ENCODE peak calls at places on chromosomes 1 and 21, in five cellular contexts. G, P, K, U and D are unnamed samples.

GRCh38 chr1:101260531-101260930 is 23.7 kb downstream of the S1PR1 start:
- DNase-seq in G (no peak), P (no peak), K (no peak), U (no peak), D (no peak)

GRCh38 chr1:240599299-240599698 is 12.7 kb downstream of the GREM2 start:
- DNase-seq in G (no peak), P (no peak), K (no peak), U (no peak), D (no peak)

GRCh38 chr1:234707641-234708040 is 97.7 kb upstream of the IRF2BP2 start:
- DNase-seq in G (no peak), P (no peak), K (no peak), U (no peak), D (peak)

GRCh38 chr1:21916447-21917240 is 20.5 kb downstream of the HSPG2 start:
- DNase-seq in G (no peak), P (no peak), K (peak), U (no peak), D (no peak)

GRCh38 chr1:12113433-12114339 is 50.6 kb downstream of the TNFRSF8 start:
- DNase-seq in G (no peak), P (no peak), K (no peak), U (no peak), D (no peak)

GRCh38 chr21:37257526-37257966 is 9.6 kb downstream of the VPS26C start:
- DNase-seq in G (peak), P (no peak), K (no peak), U (peak), D (no peak)

GRCh38 chr1:24959623-24959975 is 29.5 kb upstream of the RUNX3 start:
- DNase-seq in G (no peak), P (no peak), K (no peak), U (no peak), D (no peak)

GRCh38 chr21:43188712-43189151 is 19.9 kb downstream of the CRYAA start:
- DNase-seq in G (no peak), P (peak), K (no peak), U (peak), D (peak)

GRCh38 chr1:28812669-28813468 is 899 bp downstream of the OPRD1 start:
- DNase-seq in G (no peak), P (no peak), K (no peak), U (no peak), D (no peak)

GRCh38 chr1:237011432-237011831 is 7.2 kb upstream of the MT1HL1 start:
- DNase-seq in G (no peak), P (no peak), K (no peak), U (no peak), D (no peak)

GRCh38 chr21:36699026-36699545 is at the start of gene SIM2:
- DNase-seq in G (peak), P (no peak), K (peak), U (no peak), D (no peak)

GRCh38 chr1:111402083-111402482 is 25.5 kb downstream of the OVGP1 start:
- DNase-seq in G (no peak), P (no peak), K (no peak), U (no peak), D (no peak)

GRCh38 chr1:214694769-214695168 is 91.8 kb downstream of the CENPF start:
- DNase-seq in G (no peak), P (no peak), K (no peak), U (no peak), D (no peak)

GRCh38 chr1:77511440-77511840 is 171.0 kb downstream of the ZZZ3 start:
- DNase-seq in G (peak), P (no peak), K (no peak), U (no peak), D (no peak)

GRCh38 chr1:103514920-103515503 is 10.5 kb upstream of the RNPC3 start:
- DNase-seq in G (peak), P (no peak), K (peak), U (no peak), D (no peak)

GRCh38 chr1:110501725-110502124 is 17.2 kb downstream of the KCNA10 start:
- DNase-seq in G (no peak), P (no peak), K (no peak), U (no peak), D (no peak)

GRCh38 chr21:43333301-43334062 is 93.4 kb downstream of the SIK1 start:
- DNase-seq in G (peak), P (no peak), K (no peak), U (no peak), D (no peak)

GRCh38 chr1:196403803-196404690 is 204.2 kb downstream of the KCNT2 start:
- DNase-seq in G (no peak), P (no peak), K (no peak), U (no peak), D (no peak)

GRCh38 chr1:184595609-184596008 is 159.0 kb downstream of the EDEM3 start:
- DNase-seq in G (peak), P (no peak), K (no peak), U (no peak), D (no peak)

GRCh38 chr1:44290250-44291094 is 64.6 kb downstream of the ERI3 start:
- DNase-seq in G (no peak), P (no peak), K (peak), U (no peak), D (peak)

GRCh38 chr1:211616231-211617031 is 37.5 kb upstream of the SLC30A1 start:
- DNase-seq in G (no peak), P (no peak), K (no peak), U (no peak), D (peak)

GRCh38 chr1:180482425-180483275 is 19.7 kb downstream of the ACBD6 start:
- DNase-seq in G (peak), P (no peak), K (peak), U (no peak), D (no peak)

GRCh38 chr1:217562229-217562878 is 68.5 kb downstream of the GPATCH2 start:
- DNase-seq in G (peak), P (no peak), K (no peak), U (no peak), D (no peak)

GRCh38 chr21:25350056-25350455 is 257.2 kb downstream of the MRPL39 start:
- DNase-seq in G (no peak), P (no peak), K (peak), U (no peak), D (no peak)

DNA sequence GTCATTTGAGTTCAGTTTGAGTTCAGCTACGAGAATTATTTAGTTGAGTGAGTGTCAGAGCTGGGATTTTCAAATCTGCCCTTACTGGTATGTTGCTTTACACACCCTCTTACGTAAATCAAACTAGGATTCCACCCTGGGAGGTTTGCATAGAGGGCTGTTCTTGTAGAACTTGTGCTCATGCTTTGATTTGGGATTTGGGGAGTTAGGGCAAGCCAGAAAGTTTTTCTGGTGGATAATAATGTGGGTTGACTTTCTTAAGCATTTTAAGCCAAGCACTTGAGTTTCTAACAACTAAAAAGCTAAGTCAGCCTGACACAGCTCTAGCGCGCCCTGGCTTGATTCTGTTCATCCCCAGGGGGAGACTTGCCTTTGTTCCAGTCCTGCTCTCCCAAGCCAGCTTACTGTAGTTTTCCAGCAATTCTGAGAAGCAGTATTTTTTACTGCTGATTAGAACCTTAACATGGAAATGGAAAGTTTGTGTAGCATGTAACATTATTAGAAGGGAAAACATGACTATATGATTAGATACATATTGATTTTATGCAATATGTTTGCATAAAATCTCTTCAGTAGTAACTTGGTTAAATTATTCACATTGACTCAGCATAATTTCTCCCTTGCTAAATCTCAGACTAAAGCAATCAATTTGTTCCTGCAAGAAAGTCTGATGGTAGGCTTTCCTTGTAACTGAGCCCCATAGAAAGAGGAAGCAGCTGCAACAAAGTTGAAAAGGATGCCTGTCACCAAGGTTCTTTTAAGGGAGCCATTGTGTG is 11.1 kb upstream of the PGD start:
- DNase-seq in G (peak), P (no peak), K (no peak), U (no peak), D (peak)
- TF ChIP-seq EP300 in G (peak), P (no peak), K (no peak), U (no peak), D (no peak)

GRCh38 chr1:157558119-157558518 is 5.8 kb upstream of the FCRL5 start:
- DNase-seq in G (no peak), P (no peak), K (no peak), U (no peak), D (no peak)

GRCh38 chr1:157566484-157567300 is 14.4 kb upstream of the FCRL5 start:
- DNase-seq in G (no peak), P (no peak), K (no peak), U (no peak), D (no peak)

DNA sequence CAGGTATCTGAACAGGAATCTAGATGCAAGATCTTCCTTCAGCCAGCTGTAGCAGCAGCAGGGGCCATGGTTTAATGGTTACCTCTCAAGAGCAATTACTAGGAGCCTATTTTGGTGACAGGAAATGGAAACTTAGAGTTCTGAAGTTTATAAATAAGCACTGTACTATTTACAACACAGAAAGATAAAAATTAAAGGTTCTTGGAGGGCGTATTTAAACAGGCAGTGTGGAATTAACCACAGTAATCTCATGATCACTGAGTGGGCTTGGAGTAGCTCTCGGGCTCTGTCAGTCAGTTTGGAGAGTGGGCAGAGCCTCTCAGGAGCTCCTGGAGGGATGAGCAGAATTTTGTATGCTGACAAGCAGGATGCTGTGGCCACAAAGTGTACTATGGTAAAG is 10.2 kb upstream of the FCRL5 start:
- DNase-seq in G (no peak), P (no peak), K (no peak), U (no peak), D (no peak)
- TF ChIP-seq EP300 in G (no peak), P (no peak), K (no peak), U (no peak), D (no peak)

DNA sequence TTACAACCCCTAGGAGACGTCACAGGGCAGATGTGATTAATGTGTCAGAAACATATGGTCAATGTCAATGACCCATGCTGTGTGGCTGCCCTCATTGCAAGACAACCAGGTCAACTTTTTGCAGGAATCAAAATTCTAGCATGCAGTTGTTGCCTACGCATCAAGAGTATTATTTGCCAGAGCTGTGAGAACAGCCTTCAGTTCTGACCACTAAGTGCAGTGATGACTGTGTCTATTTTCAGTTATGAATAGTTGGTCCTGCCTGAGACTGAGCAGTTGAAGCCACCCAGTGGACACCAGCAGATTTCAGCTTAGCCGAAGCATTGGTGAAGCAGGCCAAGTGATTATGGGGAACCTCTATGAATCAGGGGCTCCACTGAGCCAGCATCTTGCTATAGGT is 47.3 kb downstream of the LYPLAL1 start:
- DNase-seq in G (peak), P (no peak), K (no peak), U (no peak), D (no peak)
- TF ChIP-seq EP300 in G (no peak), P (no peak), K (no peak), U (no peak), D (no peak)

GRCh38 chr1:9317072-9317471 is 24.4 kb downstream of the SPSB1 start:
- DNase-seq in G (no peak), P (no peak), K (no peak), U (no peak), D (no peak)

GRCh38 chr1:9319208-9319788 is 26.6 kb downstream of the SPSB1 start:
- DNase-seq in G (no peak), P (no peak), K (no peak), U (no peak), D (no peak)

GRCh38 chr1:9316080-9316444 is 23.4 kb downstream of the SPSB1 start:
- DNase-seq in G (peak), P (no peak), K (no peak), U (no peak), D (no peak)

GRCh38 chr1:9316512-9316911 is 23.8 kb downstream of the SPSB1 start:
- DNase-seq in G (no peak), P (no peak), K (no peak), U (no peak), D (no peak)

GRCh38 chr1:9317591-9318331 is 25.1 kb downstream of the SPSB1 start:
- DNase-seq in G (peak), P (no peak), K (no peak), U (peak), D (peak)
- TF ChIP-seq EP300 in G (no peak), P (no peak), K (no peak), U (peak), D (peak)

GRCh38 chr1:39406533-39407478 is 84.6 kb upstream of the BMP8A start:
- DNase-seq in G (no peak), P (no peak), K (no peak), U (no peak), D (no peak)
- TF ChIP-seq EP300 in G (no peak), P (no peak), K (no peak), U (no peak), D (no peak)

DNA sequence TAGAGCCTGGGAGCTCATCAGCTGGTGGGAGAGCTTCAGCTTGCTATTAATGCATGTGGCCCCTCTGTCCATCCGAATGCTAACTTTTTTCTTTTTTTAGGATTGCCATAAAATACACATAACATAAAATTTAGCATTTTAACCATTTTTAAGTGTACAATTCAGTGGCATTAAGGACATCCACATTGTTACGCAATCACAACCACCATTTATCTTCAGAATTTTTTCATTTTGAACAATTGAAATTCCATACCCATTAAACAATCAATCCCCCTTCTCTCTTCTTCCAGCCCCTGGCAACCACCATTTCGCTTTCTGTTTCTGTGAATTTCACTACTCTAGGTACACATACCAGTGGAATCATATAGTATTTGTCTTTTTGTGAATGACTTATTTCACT is 4.9 kb upstream of the KCNK1 start:
- DNase-seq in G (no peak), P (no peak), K (no peak), U (no peak), D (no peak)
- TF ChIP-seq EP300 in G (no peak), P (no peak), K (no peak), U (no peak), D (no peak)

GRCh38 chr1:31163866-31164265 is 75.8 kb downstream of the NKAIN1 start:
- DNase-seq in G (no peak), P (no peak), K (no peak), U (no peak), D (no peak)

GRCh38 chr1:31159869-31160611 is 79.6 kb downstream of the NKAIN1 start:
- DNase-seq in G (no peak), P (no peak), K (peak), U (no peak), D (no peak)

GRCh38 chr1:31159323-31159722 is 80.4 kb downstream of the NKAIN1 start:
- DNase-seq in G (no peak), P (no peak), K (no peak), U (no peak), D (no peak)

GRCh38 chr1:31164291-31164690 is 75.4 kb downstream of the NKAIN1 start:
- DNase-seq in G (no peak), P (no peak), K (no peak), U (no peak), D (no peak)

DNA sequence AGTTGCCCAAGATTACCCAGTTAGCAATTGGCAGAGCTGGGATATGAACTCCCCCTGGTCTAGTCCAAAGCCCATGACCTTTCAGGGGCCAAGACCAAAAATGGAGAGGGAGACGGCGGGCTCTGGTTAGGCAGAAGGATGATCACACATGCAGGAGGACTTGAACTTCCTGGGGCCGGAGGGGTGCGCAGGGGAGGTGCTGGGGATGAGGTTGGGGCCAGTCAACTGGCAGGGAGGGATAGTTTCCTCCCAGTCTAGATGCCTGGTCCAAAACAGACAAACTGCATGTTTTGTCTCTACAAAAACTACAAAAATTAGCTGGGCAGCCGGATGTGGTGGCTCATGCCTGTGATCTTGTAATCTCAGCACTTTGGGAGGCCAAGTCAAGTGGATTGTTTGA is 78.1 kb downstream of the NKAIN1 start:
- DNase-seq in G (no peak), P (no peak), K (no peak), U (no peak), D (no peak)
- TF ChIP-seq EP300 in G (no peak), P (no peak), K (no peak), U (no peak), D (no peak)

GRCh38 chr1:243658596-243659105 is 191.4 kb downstream of the AKT3 start:
- DNase-seq in G (no peak), P (no peak), K (no peak), U (no peak), D (no peak)

GRCh38 chr1:243657793-243658192 is 192.2 kb downstream of the AKT3 start:
- DNase-seq in G (no peak), P (no peak), K (no peak), U (no peak), D (no peak)
- TF ChIP-seq EP300 in G (no peak), P (no peak), K (no peak), U (no peak), D (no peak)

GRCh38 chr1:107867892-107868291 is 97.1 kb downstream of the VAV3 start:
- DNase-seq in G (no peak), P (no peak), K (no peak), U (no peak), D (no peak)

GRCh38 chr1:107863342-107863741 is 101.6 kb downstream of the VAV3 start:
- DNase-seq in G (no peak), P (no peak), K (no peak), U (no peak), D (no peak)

GRCh38 chr1:107866870-107867269 is 98.1 kb downstream of the VAV3 start:
- DNase-seq in G (no peak), P (no peak), K (no peak), U (no peak), D (no peak)

GRCh38 chr1:107867422-107867821 is 97.6 kb downstream of the VAV3 start:
- DNase-seq in G (no peak), P (no peak), K (no peak), U (no peak), D (no peak)

GRCh38 chr1:107865627-107866026 is 99.4 kb downstream of the VAV3 start:
- DNase-seq in G (no peak), P (no peak), K (no peak), U (no peak), D (no peak)
- TF ChIP-seq EP300 in G (no peak), P (no peak), K (no peak), U (no peak), D (no peak)

DNA sequence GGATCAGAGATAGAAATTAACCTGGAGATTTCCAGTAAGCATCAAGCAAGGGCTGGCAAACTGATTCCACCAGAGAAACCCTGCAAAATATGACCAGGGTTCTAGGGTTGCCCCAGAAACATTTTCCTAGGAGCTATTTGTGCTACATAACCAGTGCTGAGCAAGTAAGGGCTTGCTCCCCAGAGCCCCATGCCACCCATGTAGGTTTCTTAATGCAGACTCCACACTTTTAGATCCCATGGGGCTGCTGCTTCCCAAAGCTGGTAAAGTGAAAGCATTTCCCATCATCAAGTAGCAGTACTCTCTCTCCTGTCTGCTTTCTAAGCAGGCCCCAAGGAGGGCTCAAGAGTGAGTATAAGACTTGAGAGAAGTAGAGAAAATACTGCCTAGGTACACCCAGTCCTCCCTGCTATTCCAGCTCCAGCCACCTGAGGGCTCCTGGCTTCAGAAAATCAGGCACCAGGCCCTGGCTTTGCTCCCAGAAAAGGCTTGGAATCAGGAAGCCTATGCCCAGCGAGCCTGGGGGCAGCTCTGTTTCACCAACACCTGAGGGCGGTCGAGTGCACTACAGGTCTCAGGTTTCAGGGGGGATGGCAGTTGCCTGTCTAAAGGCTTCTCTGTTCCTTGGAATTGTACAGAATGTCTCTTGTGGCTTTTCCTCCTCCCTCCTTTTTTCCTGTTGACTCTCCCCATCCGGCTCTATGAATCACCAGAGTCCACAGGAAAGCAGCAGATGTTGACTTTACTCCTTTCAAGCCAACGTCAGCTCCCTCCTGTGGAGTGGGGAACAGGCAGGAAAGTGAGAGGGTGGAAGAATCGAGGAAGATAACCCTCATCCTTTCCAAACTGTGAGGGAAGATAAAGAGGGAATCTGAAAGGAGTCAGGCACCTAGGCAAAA is 6.2 kb upstream of the ANKRD35 start:
- DNase-seq in G (peak), P (peak), K (peak), U (peak), D (peak)
- TF ChIP-seq EP300 in G (no peak), P (no peak), K (no peak), U (no peak), D (no peak)